ENCODE peak calls at places on chromosomes 12 and 14, in ten cellular contexts. L is ovary; I is MM.1S; E is CD8-positive, alpha-beta T cell; C is lower lobe of right lung; D is pancreas; W is A673; H is BE2C; B is K562; V is HL-60. U is an unnamed sample. For H3K27me3, the result is how much of the 10 kb centered on the place peaks cover.

GRCh38 chr14:98167702-98168101 is 1104.3 kb downstream of the BCL11B start:
- DNase-seq in C (no peak), H (no peak), V (no peak), L (no peak), E (peak), W (no peak), D (no peak), B (no peak), I (peak), U (no peak)

GRCh38 chr12:26891704-26892103 is 46.1 kb downstream of the INTS13 start:
- DNase-seq in E (no peak), V (no peak), W (no peak), H (no peak), C (no peak), D (no peak), L (no peak), B (no peak), I (no peak), U (no peak)

GRCh38 chr14:89775161-89775560 is 179.4 kb downstream of the EFCAB11 start:
- DNase-seq in E (no peak), V (no peak), W (peak), B (no peak), L (no peak), H (no peak), C (no peak), I (no peak), D (no peak), U (no peak)

GRCh38 chr12:99009654-99010296 is 364.7 kb downstream of the APAF1 start:
- DNase-seq in L (no peak), W (no peak), V (no peak), C (no peak), D (no peak), E (no peak), H (no peak), B (no peak), I (no peak), U (no peak)

GRCh38 chr12:72075401-72075800 is 136.8 kb downstream of the TPH2 start:
- DNase-seq in W (peak), V (no peak), D (no peak), H (no peak), E (no peak), I (no peak), L (no peak), B (no peak), C (no peak), U (no peak)

GRCh38 chr12:26940820-26941219 is 2.5 kb downstream of the FGFR1OP2 start:
- DNase-seq in B (no peak), L (no peak), W (no peak), H (no peak), I (peak), D (no peak), C (no peak), E (peak), V (no peak), U (no peak)

GRCh38 chr14:52546318-52546670 is 6.0 kb downstream of the TXNDC16 start:
- DNase-seq in W (no peak), I (no peak), E (no peak), H (no peak), B (no peak), V (no peak), D (no peak), L (no peak), C (no peak), U (no peak)

GRCh38 chr12:106409898-106410297 is 52.4 kb downstream of the POLR3B start:
- DNase-seq in L (no peak), B (no peak), W (no peak), D (no peak), I (no peak), V (no peak), E (no peak), C (no peak), H (no peak), U (no peak)

GRCh38 chr14:103480595-103480994 is 42.0 kb downstream of the CKB start:
- DNase-seq in D (no peak), W (no peak), E (no peak), C (no peak), I (peak), H (no peak), V (no peak), L (no peak), B (no peak), U (no peak)

GRCh38 chr12:90305379-90305778 is 596.7 kb upstream of the ATP2B1 start:
- DNase-seq in C (no peak), E (no peak), H (no peak), B (no peak), W (no peak), V (no peak), I (no peak), D (no peak), L (no peak), U (no peak)

GRCh38 chr14:59215353-59215752 is 26.9 kb downstream of the DAAM1 start:
- DNase-seq in V (no peak), B (no peak), D (peak), I (no peak), C (peak), L (peak), H (no peak), W (no peak), E (no peak), U (peak)

GRCh38 chr12:94535614-94535932 is 75.9 kb upstream of the CEP83 start:
- DNase-seq in D (no peak), L (no peak), E (no peak), H (no peak), V (no peak), B (no peak), W (peak), C (no peak), I (no peak), U (no peak)
- TF ChIP-seq CTCF in D (no peak), L (no peak), E (no peak), H (no peak), V (no peak), B (no peak), W (no peak), C (no peak), I (no peak), U (no peak)

GRCh38 chr14:61652526-61653262 is 42.6 kb upstream of the HIF1A start:
- DNase-seq in C (no peak), V (no peak), H (peak), L (no peak), B (no peak), E (no peak), I (no peak), W (peak), D (no peak), U (no peak)
- H3K27me3 ChIP-seq in C (under half), V (under half), H (under half), L (under half), B (under half), E (under half), I (under half), W (under half), D (under half), U (under half)

GRCh38 chr14:88384653-88385205 is 728 bp upstream of the SPATA7 start:
- DNase-seq in H (no peak), L (peak), E (no peak), C (no peak), D (no peak), W (peak), I (no peak), V (peak), B (peak), U (no peak)

GRCh38 chr14:88386395-88386794 is 938 bp downstream of the SPATA7 start:
- DNase-seq in I (no peak), V (no peak), L (no peak), H (no peak), C (no peak), D (no peak), W (no peak), B (no peak), E (no peak), U (no peak)

GRCh38 chr14:88385212-88386101 is at the start of gene SPATA7:
- DNase-seq in I (peak), V (peak), D (peak), H (peak), L (peak), W (peak), E (peak), B (peak), C (peak), U (peak)

GRCh38 chr14:88379706-88380343 is 5.6 kb upstream of the SPATA7 start:
- DNase-seq in H (no peak), E (no peak), D (no peak), V (no peak), L (no peak), I (no peak), W (no peak), B (no peak), C (no peak), U (no peak)

GRCh38 chr14:88380405-88380804 is 5.1 kb upstream of the SPATA7 start:
- DNase-seq in L (no peak), E (no peak), C (no peak), B (no peak), V (no peak), W (peak), H (no peak), D (no peak), I (no peak), U (no peak)
- TF ChIP-seq CTCF in L (no peak), E (no peak), C (no peak), B (no peak), V (no peak), W (peak), H (peak), D (no peak), I (no peak), U (peak)

GRCh38 chr14:92644166-92644565 is 104.3 kb downstream of the LGMN start:
- DNase-seq in D (no peak), B (no peak), W (no peak), E (no peak), L (no peak), C (no peak), V (no peak), H (no peak), I (no peak), U (no peak)
- H3K27me3 ChIP-seq in D (under half), B (under half), W (under half), E (under half), L (under half), C (under half), V (under half), H (under half), I (under half), U (under half)

U was measured in dorsolateral prefrontal cortex.